ENCODE peak calls at places on chromosomes 11 and 22, in four cellular contexts. E is OCI-LY7; X is IMR-90; M is effector memory CD4-positive, alpha-beta T cell. P is an unnamed sample.
A peak's percentile ranks its signal among the peaks of the same experiment; 100 is the strongest.

GRCh38 chr11:36449566-36450390 is 60.3 kb downstream of the TRAF6 start:
- DNase-seq in E (peak; percentile 20), X (no peak), M (no peak), P (no peak)

GRCh38 chr11:119747868-119748660 is 19.1 kb upstream of the NECTIN1 start:
- DNase-seq in E (no peak), X (no peak), M (no peak), P (no peak)

GRCh38 chr22:29139965-29140782 is 65.5 kb upstream of the EMID1 start:
- DNase-seq in E (no peak), X (peak; percentile 58), M (no peak), P (peak; percentile 59)

GRCh38 chr11:116981216-116981887 is 116.9 kb downstream of the SIK3 start:
- DNase-seq in E (no peak), X (no peak), M (no peak), P (no peak)

GRCh38 chr11:121452609-121453150 is at the start of gene SORL1-AS1:
- DNase-seq in E (peak; percentile 59), X (peak; percentile 5), M (peak; percentile 67), P (no peak)

GRCh38 chr11:117815262-117815803 is 9.2 kb downstream of the FXYD2 start:
- DNase-seq in E (peak; percentile 83), X (no peak), M (peak; percentile 70), P (no peak)

GRCh38 chr22:30277547-30278344 is 11.1 kb upstream of the OSM start:
- DNase-seq in E (no peak), X (peak; percentile 80), M (no peak), P (peak; percentile 52)

GRCh38 chr11:2562181-2562581 is 117.4 kb downstream of the KCNQ1 start:
- DNase-seq in E (no peak), X (no peak), M (no peak), P (no peak)

GRCh38 chr11:35918716-35919115 is 25.1 kb upstream of the LDLRAD3 start:
- DNase-seq in E (no peak), X (no peak), M (no peak), P (no peak)

GRCh38 chr11:129846508-129847335 is 31.1 kb downstream of the TMEM45B start:
- DNase-seq in E (peak; percentile 11), X (peak; percentile 92), M (peak; percentile 18), P (no peak)

GRCh38 chr11:10373340-10373739 is 68.5 kb downstream of the ADM start:
- DNase-seq in E (no peak), X (peak; percentile 52), M (no peak), P (no peak)

GRCh38 chr22:19290400-19291217 is 910 bp downstream of the CLTCL1 start:
- DNase-seq in E (no peak), X (no peak), M (no peak), P (peak; percentile 63)

GRCh38 chr11:8006349-8006977 is 19.3 kb downstream of the EIF3F start:
- DNase-seq in E (peak; percentile 62), X (peak; percentile 71), M (peak; percentile 17), P (peak; percentile 77)

GRCh38 chr11:3929689-3930088 is 74.2 kb downstream of the STIM1 start:
- DNase-seq in E (no peak), X (no peak), M (no peak), P (no peak)

GRCh38 chr11:34449013-34449412 is 10.3 kb downstream of the CAT start:
- DNase-seq in E (peak; percentile 39), X (no peak), M (no peak), P (no peak)

GRCh38 chr11:134888821-134889220 is 476.8 kb upstream of the B3GAT1 start:
- DNase-seq in E (no peak), X (no peak), M (no peak), P (no peak)

GRCh38 chr11:133810766-133811165 is 34.5 kb downstream of the SPATA19 start:
- DNase-seq in E (no peak), X (no peak), M (no peak), P (no peak)

GRCh38 chr11:105670811-105671210 is 60.9 kb downstream of the GRIA4 start:
- DNase-seq in E (no peak), X (peak; percentile 9), M (no peak), P (no peak)

GRCh38 chr11:4187055-4187988 is 92.7 kb downstream of the RRM1 start:
- DNase-seq in E (peak; percentile 81), X (peak; percentile 70), M (peak; percentile 61), P (peak; percentile 95)

GRCh38 chr11:62432695-62433094 is 13.9 kb downstream of the SCGB1A1 start:
- DNase-seq in E (no peak), X (no peak), M (no peak), P (no peak)

GRCh38 chr22:50329236-50329635 is 2.4 kb upstream of the DENND6B start:
- DNase-seq in E (no peak), X (peak; percentile 65), M (no peak), P (no peak)

GRCh38 chr11:692824-693414 is 2.1 kb downstream of the DEAF1 start:
- DNase-seq in E (no peak), X (no peak), M (peak; percentile 62), P (peak; percentile 43)

GRCh38 chr11:111417011-111417765 is 38.1 kb upstream of the POU2AF1 start:
- DNase-seq in E (peak; percentile 94), X (peak; percentile 73), M (no peak), P (no peak)

GRCh38 chr11:86719781-86720463 is 47.5 kb upstream of the ME3 start:
- DNase-seq in E (no peak), X (peak; percentile 85), M (no peak), P (no peak)

GRCh38 chr11:64206457-64207246 is at the start of gene FERMT3:
- DNase-seq in E (peak; percentile 90), X (no peak), M (peak; percentile 52), P (peak; percentile 57)

GRCh38 chr11:1839924-1840779 is 1.4 kb downstream of the TNNI2 start:
- DNase-seq in E (peak; percentile 84), X (no peak), M (no peak), P (no peak)

GRCh38 chr11:85875505-85875904 is 20.3 kb downstream of the CCDC83 start:
- DNase-seq in E (no peak), X (peak; percentile 83), M (no peak), P (no peak)

GRCh38 chr22:41076857-41077256 is 15.5 kb upstream of the EP300 start:
- DNase-seq in E (no peak), X (no peak), M (no peak), P (no peak)

GRCh38 chr22:38871360-38872171 is 450 bp downstream of the CBX6 start:
- DNase-seq in E (peak; percentile 42), X (no peak), M (peak; percentile 21), P (peak; percentile 81)

GRCh38 chr11:6259638-6260019 is at the start of gene CCKBR:
- DNase-seq in E (no peak), X (no peak), M (peak; percentile 15), P (peak; percentile 92)

DNA sequence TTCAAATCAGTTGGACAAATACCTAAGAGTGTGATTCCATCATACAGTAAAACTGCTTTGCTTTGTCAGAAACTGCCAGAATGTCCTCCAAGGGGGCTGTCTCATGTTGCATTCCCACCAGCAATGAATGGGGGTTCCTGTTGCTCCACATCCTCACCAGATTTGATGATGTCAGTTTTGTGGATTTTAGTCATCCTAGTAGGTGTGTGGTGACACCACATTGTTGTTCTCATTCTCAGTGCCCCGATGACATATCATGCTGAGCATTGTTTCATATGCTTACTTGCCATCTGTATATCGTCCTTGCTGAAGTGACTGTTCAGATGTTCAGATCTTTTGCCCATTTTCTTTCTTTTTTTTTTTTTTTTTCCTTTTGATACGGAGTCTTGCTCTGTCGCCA is 37.0 kb downstream of the CDPF1 start:
- DNase-seq in E (no peak), X (peak; percentile 6), M (no peak), P (no peak)
- H3K36me3 ChIP-seq in E (no peaks in the 10 kb centered on the region), X (peaks cover 31% of the 10 kb centered on the region), M (peaks cover 5% of the 10 kb centered on the region), P (no peaks in the 10 kb centered on the region)

GRCh38 chr11:71251761-71252433 is 480 bp downstream of the SHANK2 start:
- DNase-seq in E (peak; percentile 8), X (no peak), M (no peak), P (peak; percentile 96)

GRCh38 chr11:71252434-71252781 is at the start of gene SHANK2:
- DNase-seq in E (no peak), X (no peak), M (no peak), P (peak; percentile 95)

GRCh38 chr11:71249301-71249700 is 3.1 kb downstream of the SHANK2 start:
- DNase-seq in E (no peak), X (no peak), M (no peak), P (no peak)

GRCh38 chr11:71251159-71251721 is 1.1 kb downstream of the SHANK2 start:
- DNase-seq in E (no peak), X (no peak), M (no peak), P (peak; percentile 78)

GRCh38 chr11:71250512-71251158 is 1.7 kb downstream of the SHANK2 start:
- DNase-seq in E (no peak), X (no peak), M (no peak), P (no peak)
- H3K4me3 ChIP-seq in E (no peak overlapping the region), X (peak overlapping the region; percentile 62), M (no peak overlapping the region), P (peak overlapping the region; percentile 92)

GRCh38 chr22:32855023-32855756 is 53.7 kb downstream of the TIMP3 start:
- DNase-seq in E (no peak), X (no peak), M (no peak), P (no peak)
- H3K36me3 ChIP-seq in E (no peaks in the 10 kb centered on the region), X (peaks cover 80% of the 10 kb centered on the region), M (no peaks in the 10 kb centered on the region), P (peaks cover 3% of the 10 kb centered on the region)

GRCh38 chr11:122874991-122875390 is 7.6 kb upstream of the JHY start:
- DNase-seq in E (no peak), X (no peak), M (no peak), P (no peak)

GRCh38 chr11:122871302-122871701 is 11.3 kb upstream of the JHY start:
- DNase-seq in E (no peak), X (no peak), M (no peak), P (no peak)

GRCh38 chr11:122869622-122870021 is 12.9 kb upstream of the JHY start:
- DNase-seq in E (no peak), X (no peak), M (no peak), P (no peak)

GRCh38 chr11:122877732-122878131 is 4.8 kb upstream of the JHY start:
- DNase-seq in E (no peak), X (no peak), M (no peak), P (no peak)

GRCh38 chr11:122872046-122872445 is 10.5 kb upstream of the JHY start:
- DNase-seq in E (no peak), X (no peak), M (no peak), P (no peak)
- H3K4me3 ChIP-seq in E (no peak overlapping the region), X (no peak overlapping the region), M (no peak overlapping the region), P (no peak overlapping the region)

DNA sequence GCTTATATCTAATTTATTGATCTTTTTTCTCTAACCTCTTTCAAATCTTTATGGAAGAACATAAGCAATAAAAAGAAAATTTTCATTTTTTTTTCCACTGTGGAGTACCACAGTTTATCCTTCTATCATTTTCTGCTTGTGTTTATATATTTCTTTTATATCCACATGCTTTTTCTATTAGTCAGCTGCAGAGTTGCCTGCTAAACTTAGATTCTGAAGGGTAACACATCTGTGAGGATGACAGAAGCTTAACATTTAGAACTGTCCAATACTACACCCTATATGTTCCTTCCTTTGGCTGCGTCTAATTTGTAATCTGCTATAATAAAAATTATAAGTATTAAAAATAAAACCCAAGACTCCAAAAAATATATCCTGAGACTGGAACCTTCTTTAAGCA is 20.8 kb downstream of the CCDC90B start:
- DNase-seq in E (no peak), X (peak; percentile 64), M (no peak), P (no peak)
- H3K36me3 ChIP-seq in E (peaks cover 56% of the 10 kb centered on the region), X (peaks cover 11% of the 10 kb centered on the region), M (peaks cover 27% of the 10 kb centered on the region), P (peaks cover 4% of the 10 kb centered on the region)

P was measured in H7.